ENCODE peak calls at places on chromosome 3, in four cellular contexts. G is AG09309, C is HFFc6, A is B cell. J is an unnamed sample.
A peak's percentile ranks its signal among the peaks of the same experiment; 100 is the strongest.

GRCh38 chr3:67808906-67809305 is 154.5 kb upstream of the SUCLG2 start:
- DNase-seq in G (no peak), C (no peak), A (no peak), J (no peak)

GRCh38 chr3:71031914-71032521 is 551.5 kb downstream of the FOXP1 start:
- DNase-seq in G (no peak), C (no peak), A (peak; percentile 16), J (no peak)

GRCh38 chr3:17077614-17078013 is 192.9 kb downstream of the PLCL2 start:
- DNase-seq in G (no peak), C (no peak), A (no peak), J (no peak)

GRCh38 chr3:131549340-131549739 is 46.6 kb upstream of the MRPL3 start:
- DNase-seq in G (no peak), C (no peak), A (no peak), J (no peak)

GRCh38 chr3:184562875-184563568 is 1.4 kb downstream of the EPHB3 start:
- DNase-seq in G (no peak), C (peak; percentile 36), A (no peak), J (no peak)

GRCh38 chr3:100936931-100937330 is 56.3 kb downstream of the ABI3BP start:
- DNase-seq in G (no peak), C (no peak), A (no peak), J (no peak)

GRCh38 chr3:157128771-157129671 is 30.9 kb downstream of the CCNL1 start:
- DNase-seq in G (no peak), C (peak; percentile 54), A (no peak), J (no peak)

GRCh38 chr3:89411211-89411610 is 303.8 kb downstream of the EPHA3 start:
- DNase-seq in G (no peak), C (no peak), A (no peak), J (no peak)

GRCh38 chr3:141231923-141232861 is 567 bp downstream of the PXYLP1 start:
- DNase-seq in G (no peak), C (no peak), A (peak; percentile 43), J (no peak)

GRCh38 chr3:188558343-188559068 is 404.5 kb downstream of the LPP start:
- DNase-seq in G (no peak), C (no peak), A (no peak), J (no peak)

GRCh38 chr3:177673105-177673804 is 476.0 kb upstream of the TBL1XR1 start:
- DNase-seq in G (peak; percentile 87), C (peak; percentile 39), A (no peak), J (no peak)

GRCh38 chr3:151169700-151170224 is 33.3 kb downstream of the GPR171 start:
- DNase-seq in G (no peak), C (no peak), A (peak; percentile 28), J (peak; percentile 29)

GRCh38 chr3:52077900-52078299 is 21.5 kb upstream of the DUSP7 start:
- DNase-seq in G (no peak), C (no peak), A (no peak), J (no peak)

GRCh38 chr3:101531473-101532086 is 18.6 kb upstream of the SENP7 start:
- DNase-seq in G (no peak), C (no peak), A (no peak), J (no peak)

GRCh38 chr3:162897286-162897685 is 1400.7 kb downstream of the OTOL1 start:
- DNase-seq in G (no peak), C (no peak), A (no peak), J (no peak)

GRCh38 chr3:122101646-122102045 is 46.5 kb downstream of the CD86 start:
- DNase-seq in G (peak; percentile 31), C (peak; percentile 72), A (peak; percentile 24), J (no peak)

GRCh38 chr3:171453175-171453868 is 6.9 kb downstream of the TNIK start:
- DNase-seq in G (no peak), C (no peak), A (no peak), J (no peak)

GRCh38 chr3:115833074-115833473 is 209.8 kb downstream of the GAP43 start:
- DNase-seq in G (peak; percentile 27), C (peak; percentile 4), A (no peak), J (no peak)

GRCh38 chr3:32956750-32957570 is 5.5 kb downstream of the CCR4 start:
- DNase-seq in G (no peak), C (no peak), A (no peak), J (no peak)

GRCh38 chr3:148991219-148992026 is at the start of gene GYG1:
- DNase-seq in G (peak; percentile 21), C (peak; percentile 69), A (peak; percentile 92), J (peak; percentile 88)

GRCh38 chr3:105691633-105692032 is 177.2 kb downstream of the CBLB start:
- DNase-seq in G (no peak), C (no peak), A (no peak), J (no peak)

GRCh38 chr3:126147932-126148683 is 32.3 kb downstream of the ALDH1L1 start:
- DNase-seq in G (no peak), C (no peak), A (no peak), J (no peak)

GRCh38 chr3:186044973-186045372 is 63.9 kb downstream of the ETV5 start:
- DNase-seq in G (no peak), C (no peak), A (no peak), J (no peak)

GRCh38 chr3:114887806-114888205 is 259.3 kb downstream of the ZBTB20 start:
- DNase-seq in G (peak; percentile 74), C (no peak), A (no peak), J (no peak)

GRCh38 chr3:169699070-169699469 is 35.6 kb upstream of the MECOM start:
- DNase-seq in G (no peak), C (no peak), A (no peak), J (no peak)

GRCh38 chr3:169701457-169701856 is 37.9 kb upstream of the MECOM start:
- DNase-seq in G (no peak), C (no peak), A (no peak), J (no peak)

GRCh38 chr3:169700195-169700594 is 36.7 kb upstream of the MECOM start:
- DNase-seq in G (no peak), C (no peak), A (no peak), J (no peak)

GRCh38 chr3:169695051-169695450 is 31.5 kb upstream of the MECOM start:
- DNase-seq in G (no peak), C (no peak), A (no peak), J (no peak)

DNA sequence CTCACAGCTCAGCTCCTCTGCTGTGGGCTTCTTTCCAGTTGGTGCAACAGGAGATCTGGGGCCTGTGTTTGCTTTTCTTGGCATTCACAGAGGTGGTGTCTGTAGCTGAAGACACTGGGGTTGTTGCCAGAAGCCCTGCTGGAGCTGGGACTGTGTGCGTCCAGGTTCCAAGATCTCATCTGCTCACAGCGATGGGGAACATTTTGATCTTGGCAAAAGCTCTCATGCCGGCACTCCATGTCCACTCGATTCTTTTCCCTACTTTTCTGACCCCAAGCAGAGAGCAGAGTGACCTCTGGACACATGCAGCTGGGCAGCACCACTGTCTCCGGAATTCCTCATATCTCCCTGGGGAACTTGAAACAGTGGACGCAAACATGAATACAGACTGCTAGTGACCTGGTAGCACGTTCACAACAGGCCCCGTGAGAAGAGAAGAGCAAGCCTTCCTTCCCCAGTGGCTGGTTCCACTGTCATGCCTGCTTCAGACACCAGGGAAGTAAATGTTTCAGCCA is 36.1 kb upstream of the MECOM start:
- DNase-seq in G (no peak), C (no peak), A (no peak), J (no peak)
- TF ChIP-seq CTCF in G (no peak), C (no peak), A (no peak), J (no peak)

GRCh38 chr3:76353683-76354082 is 568.3 kb upstream of the ZNF717 start:
- DNase-seq in G (no peak), C (no peak), A (no peak), J (no peak)

GRCh38 chr3:76352069-76352847 is 566.9 kb upstream of the ZNF717 start:
- DNase-seq in G (no peak), C (no peak), A (no peak), J (no peak)

GRCh38 chr3:76349715-76350480 is 564.5 kb upstream of the ZNF717 start:
- DNase-seq in G (no peak), C (no peak), A (no peak), J (no peak)

GRCh38 chr3:76352848-76353130 is 567.4 kb upstream of the ZNF717 start:
- DNase-seq in G (no peak), C (no peak), A (no peak), J (no peak)
- TF ChIP-seq CTCF in G (no peak), C (no peak), A (no peak), J (no peak)

DNA sequence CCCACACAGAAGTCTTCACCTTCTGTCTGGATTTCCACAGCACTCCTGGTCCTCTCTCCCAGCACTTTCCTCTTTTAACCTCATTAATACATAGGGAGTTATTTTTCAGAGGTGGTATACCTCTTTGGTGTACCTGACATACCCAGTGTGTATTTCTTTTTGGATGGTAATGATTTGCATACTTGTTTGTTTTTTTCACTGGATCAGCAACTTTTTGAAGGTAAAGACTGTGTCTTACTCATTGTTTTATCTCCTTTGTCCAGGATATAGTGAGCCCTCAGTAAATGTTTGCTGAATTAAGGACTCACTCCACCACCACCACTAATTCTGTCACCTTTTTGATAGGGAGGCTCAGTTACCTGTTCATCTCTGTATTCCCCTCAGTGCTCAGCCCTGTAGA is 52.1 kb downstream of the SACM1L start:
- DNase-seq in G (no peak), C (no peak), A (no peak), J (no peak)
- TF ChIP-seq CTCF in G (no peak), C (no peak), A (no peak), J (no peak)

DNA sequence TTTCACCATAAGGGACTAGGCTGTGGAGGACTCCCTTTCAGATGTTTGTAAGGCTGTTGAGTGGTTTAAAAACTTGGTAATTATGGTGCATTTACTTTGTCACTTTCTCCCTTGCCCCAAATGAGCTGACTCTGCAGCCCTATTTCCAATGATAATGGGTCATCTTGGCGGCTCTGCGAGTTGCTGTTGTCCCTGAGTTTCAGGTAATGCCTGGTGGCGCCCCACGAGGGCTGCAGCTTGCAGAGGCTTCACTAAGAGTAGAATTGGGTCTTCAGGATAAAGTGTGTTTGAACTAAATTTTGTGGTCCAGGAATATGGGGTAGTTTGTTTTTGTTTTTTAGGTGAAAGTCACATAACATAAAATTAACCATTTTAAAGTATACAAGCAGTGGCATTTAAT is 450.1 kb upstream of the CFAP20DC start:
- DNase-seq in G (no peak), C (no peak), A (no peak), J (no peak)
- TF ChIP-seq CTCF in G (no peak), C (no peak), A (no peak), J (no peak)

DNA sequence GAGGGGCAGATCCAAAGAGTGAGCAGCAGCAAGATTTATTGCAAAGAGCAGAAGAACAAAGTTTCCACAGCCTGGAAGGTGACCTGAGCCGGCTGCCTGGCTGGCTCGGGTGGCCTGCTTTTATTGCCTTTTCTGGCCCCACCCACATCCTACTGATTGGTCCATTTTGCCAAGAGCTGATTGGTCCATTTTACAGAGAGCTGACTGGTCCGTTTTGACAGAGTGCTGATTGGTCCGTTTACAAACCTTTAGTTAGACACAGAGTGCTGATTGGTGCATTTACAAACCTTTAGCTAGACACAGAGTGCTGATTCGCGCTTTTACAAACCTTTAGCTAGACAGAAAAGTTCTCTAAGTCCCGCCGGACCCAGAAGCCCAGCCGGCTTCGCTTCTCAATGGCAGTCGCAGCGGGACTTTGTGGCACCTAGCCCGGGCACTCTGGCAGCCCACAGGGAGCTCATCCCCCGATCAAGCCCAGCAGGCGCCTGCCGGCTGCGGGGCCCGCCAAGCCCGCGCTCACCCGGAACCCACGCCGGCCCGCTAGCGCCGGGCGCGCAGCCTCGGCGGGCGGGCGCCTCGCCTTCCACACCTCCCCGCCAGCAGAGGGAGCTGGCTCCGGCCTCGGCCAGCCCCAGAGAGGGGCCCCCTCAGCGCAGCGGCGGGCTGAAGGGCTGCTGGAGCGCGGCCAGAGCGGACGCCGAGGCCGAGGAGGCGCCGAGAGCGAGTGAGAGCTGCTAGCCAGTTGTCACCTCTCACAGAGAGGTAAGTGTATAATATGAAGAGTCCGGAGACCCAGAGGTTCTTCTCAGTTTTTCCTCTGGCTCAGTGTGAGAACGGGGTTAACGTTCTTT is 339.2 kb downstream of the CHL1 start:
- DNase-seq in G (no peak), C (no peak), A (no peak), J (no peak)
- TF ChIP-seq CTCF in G (no peak), C (no peak), A (no peak), J (no peak)

GRCh38 chr3:46449755-46450552 is 14.8 kb downstream of the LTF start:
- DNase-seq in G (no peak), C (no peak), A (no peak), J (no peak)
- TF ChIP-seq CTCF in G (peak; percentile 71), C (peak; percentile 87), A (peak; percentile 60), J (peak; percentile 29)